ENCODE peak calls at places on chromosomes 11 and 22, in ten cellular contexts. G, U, W, J, X, D, P, V, F and Z are unnamed samples.

GRCh38 chr11:126062679-126063509 is at the start of gene CDON:
- DNase-seq in X (peak; percentile 92), D (peak; percentile 87), F (peak; percentile 96), W (peak; percentile 89), P (peak; percentile 87), U (peak; percentile 94), J (peak; percentile 86), V (peak; percentile 75), G (peak; percentile 91), Z (peak; percentile 100)

GRCh38 chr22:49365910-49366309 is 461.8 kb downstream of the BRD1 start:
- DNase-seq in U (no peak), X (peak; percentile 26), V (no peak), F (no peak), J (no peak), P (no peak), W (no peak), G (no peak), D (no peak), Z (no peak)

GRCh38 chr22:28710112-28710888 is 30.7 kb upstream of the TTC28 start:
- DNase-seq in W (peak; percentile 86), F (no peak), P (no peak), X (no peak), D (peak; percentile 93), J (peak; percentile 59), V (peak; percentile 69), U (no peak), G (no peak), Z (no peak)

GRCh38 chr11:92457250-92457649 is 232.6 kb downstream of the FAT3 start:
- DNase-seq in J (peak; percentile 55), V (no peak), X (no peak), D (peak; percentile 31), W (peak; percentile 2), P (no peak), U (no peak), F (no peak), G (no peak), Z (no peak)

GRCh38 chr11:28835790-28836189 is 727.6 kb downstream of the METTL15 start:
- DNase-seq in X (no peak), F (no peak), D (peak; percentile 57), W (peak; percentile 75), G (no peak), U (no peak), P (no peak), J (peak; percentile 51), V (no peak), Z (no peak)

GRCh38 chr11:108218455-108218854 is 4.0 kb downstream of the NPAT start:
- DNase-seq in J (peak; percentile 24), D (peak; percentile 25), G (no peak), X (no peak), F (no peak), U (no peak), P (no peak), W (no peak), V (no peak), Z (no peak)

GRCh38 chr22:24497879-24498278 is 2.7 kb downstream of the UPB1 start:
- DNase-seq in U (no peak), J (no peak), D (no peak), P (no peak), V (no peak), X (no peak), W (peak; percentile 42), G (no peak), F (no peak), Z (no peak)

GRCh38 chr11:36300651-36301050 is 4.6 kb downstream of the PRR5L start:
- DNase-seq in X (no peak), U (no peak), F (peak; percentile 71), V (peak; percentile 16), J (no peak), D (peak; percentile 17), G (peak; percentile 58), W (peak; percentile 57), P (no peak), Z (no peak)

DNA sequence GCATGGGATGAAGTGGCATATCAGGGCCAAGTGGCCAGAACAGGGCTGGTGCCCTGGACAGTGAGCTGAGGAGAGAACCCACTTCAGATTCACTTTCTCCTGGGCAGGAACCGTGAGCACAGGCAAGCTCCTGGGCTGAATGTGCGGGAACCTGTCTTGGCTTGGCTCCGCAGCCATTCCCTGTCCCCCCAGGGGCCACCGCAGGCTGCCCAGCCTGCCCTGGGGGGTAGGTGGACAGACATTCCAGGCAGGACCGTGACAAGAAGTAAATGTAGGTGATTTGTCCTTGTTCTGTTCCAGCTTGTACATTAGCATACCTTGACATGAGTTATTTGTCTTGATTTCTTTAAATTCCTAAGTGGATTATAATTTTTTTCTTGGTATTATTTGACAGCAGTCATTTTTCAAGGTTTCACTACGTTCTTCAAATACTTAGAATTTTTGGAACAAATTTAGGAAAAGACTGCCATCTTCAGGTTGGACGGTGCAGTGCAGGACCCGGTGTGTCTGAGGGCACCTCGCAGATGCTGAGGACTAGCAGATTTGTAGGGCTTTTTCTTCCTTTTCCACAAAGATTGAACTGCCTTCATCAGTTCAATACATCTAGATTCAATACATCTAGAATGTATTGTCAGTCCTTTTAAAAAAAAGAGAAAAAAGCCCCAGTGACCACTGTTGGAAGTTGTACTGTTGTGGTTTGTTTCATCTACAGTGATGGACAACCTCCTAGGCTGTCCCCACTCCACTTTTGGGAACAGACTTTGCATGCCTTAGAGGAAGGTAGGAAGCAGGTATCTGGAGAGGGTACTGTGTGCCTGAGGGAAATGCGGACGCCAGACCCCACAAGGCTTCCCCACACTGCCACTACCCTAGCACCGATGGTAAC is 115.1 kb upstream of the RASSF10 start:
- DNase-seq in G (peak; percentile 49), V (peak; percentile 15), U (peak; percentile 52), W (peak; percentile 71), D (peak; percentile 52), P (peak; percentile 15), F (no peak), X (no peak), J (peak; percentile 42), Z (peak; percentile 45)
- TF ChIP-seq CTCF in G (peak; percentile 81), V (peak; percentile 81), U (peak; percentile 94), W (peak; percentile 89), D (peak; percentile 83), P (peak; percentile 80), F (peak; percentile 88), X (peak; percentile 84), J (peak; percentile 91), Z (peak; percentile 70)

GRCh38 chr11:19116315-19116970 is 525 bp upstream of the ZDHHC13 start:
- DNase-seq in J (no peak), G (no peak), X (no peak), V (no peak), U (peak; percentile 3), W (no peak), D (no peak), F (no peak), P (no peak), Z (peak; percentile 34)

GRCh38 chr11:19121646-19122045 is 4.7 kb downstream of the ZDHHC13 start:
- DNase-seq in V (no peak), D (peak; percentile 4), U (no peak), G (no peak), F (no peak), W (peak; percentile 13), P (no peak), X (no peak), J (no peak), Z (no peak)

GRCh38 chr11:19111809-19112208 is 5.2 kb upstream of the ZDHHC13 start:
- DNase-seq in F (no peak), U (no peak), D (no peak), P (no peak), G (no peak), V (no peak), W (no peak), J (no peak), X (no peak), Z (no peak)

GRCh38 chr11:19117760-19118097 is 761 bp downstream of the ZDHHC13 start:
- DNase-seq in D (peak; percentile 5), V (no peak), G (no peak), P (no peak), J (no peak), X (no peak), W (peak; percentile 30), U (peak; percentile 2), F (no peak), Z (no peak)

DNA sequence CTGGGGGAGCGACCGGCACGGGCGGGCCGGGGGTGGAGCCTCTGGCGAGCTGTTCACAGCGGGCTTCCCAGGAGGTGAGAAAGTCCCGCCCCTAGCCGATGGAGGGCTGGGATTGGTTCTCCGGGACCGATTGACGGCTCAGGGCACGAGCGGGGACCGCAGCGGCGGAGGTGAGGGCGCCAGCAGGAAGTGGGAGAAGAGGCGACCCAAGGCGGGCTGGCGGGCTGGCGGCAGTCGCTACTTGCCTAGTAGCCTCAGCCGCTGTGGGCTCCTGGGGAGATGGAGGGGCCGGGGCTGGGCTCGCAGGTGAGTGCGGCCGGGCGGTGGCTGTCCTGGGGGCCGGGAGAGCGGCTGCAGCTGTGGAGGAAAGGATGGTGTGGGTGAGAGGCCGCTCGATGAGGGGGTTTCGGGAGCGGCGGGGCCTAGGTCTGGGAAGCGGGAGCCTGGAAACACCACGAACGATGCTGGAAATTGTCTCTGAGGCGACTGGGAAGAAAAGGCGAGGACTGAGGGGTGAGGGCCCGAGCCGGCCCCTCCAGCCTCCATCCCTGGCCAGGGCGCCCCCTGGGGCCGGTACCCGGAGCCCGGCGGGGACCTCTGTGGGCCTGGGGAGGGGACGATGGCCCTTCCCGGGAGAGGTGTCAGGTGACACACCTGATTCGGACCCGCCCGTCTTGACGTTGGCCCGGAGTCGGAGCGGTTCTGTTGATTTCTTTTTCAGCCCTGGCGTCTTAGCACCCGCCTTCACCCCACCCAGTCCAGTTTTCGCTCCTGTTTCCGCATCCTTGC is at the start of gene ZDHHC13:
- DNase-seq in D (peak; percentile 82), U (peak; percentile 95), W (peak; percentile 82), P (peak; percentile 80), V (peak; percentile 62), G (peak; percentile 94), F (peak; percentile 96), J (peak; percentile 90), X (peak; percentile 93), Z (peak; percentile 99)
- TF ChIP-seq CTCF in D (peak; percentile 41), U (peak; percentile 67), W (peak; percentile 47), P (peak; percentile 52), V (peak; percentile 59), G (peak; percentile 17), F (peak; percentile 27), J (peak; percentile 10), X (peak; percentile 48), Z (peak; percentile 51)

DNA sequence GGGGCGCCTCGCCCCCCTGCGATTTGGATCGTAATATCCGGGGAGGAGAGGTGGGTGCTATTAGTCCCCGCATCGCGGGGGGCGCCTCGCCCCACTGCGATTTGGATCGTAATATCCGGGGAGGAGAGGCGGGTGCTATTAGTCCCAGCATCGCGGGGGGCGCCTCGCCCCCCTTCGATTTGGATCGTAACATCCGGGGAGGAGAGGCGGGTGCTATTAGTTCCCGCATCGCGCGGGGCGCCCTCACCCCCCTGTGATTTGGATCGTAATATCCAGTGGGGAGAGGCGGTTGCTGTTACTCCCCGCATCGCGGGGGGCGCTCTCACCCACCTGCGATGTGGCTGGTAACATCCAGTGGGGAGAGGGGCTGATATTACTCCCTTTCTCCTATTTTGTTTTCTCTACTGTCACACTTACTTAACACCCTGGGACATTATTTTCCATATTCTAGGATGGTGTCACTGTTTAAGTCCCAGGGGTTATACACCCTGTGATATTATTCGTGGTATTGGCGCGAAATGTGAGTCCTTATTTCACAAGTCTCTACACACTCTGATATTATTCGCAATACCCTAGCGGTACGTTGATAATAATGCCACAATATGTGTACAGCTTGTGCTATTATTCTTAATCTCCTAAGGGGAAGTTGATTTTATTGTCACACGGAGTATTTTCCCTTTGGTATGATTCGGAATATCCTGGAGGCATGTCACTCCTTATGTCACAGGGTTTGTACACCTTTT is 57.8 kb upstream of the ALDH3B2 start:
- DNase-seq in F (no peak), P (peak; percentile 4), G (no peak), V (no peak), W (no peak), X (no peak), J (no peak), D (no peak), U (peak; percentile 76), Z (peak; percentile 9)
- TF ChIP-seq CTCF in F (no peak), P (peak; percentile 37), G (no peak), V (no peak), W (no peak), X (peak; percentile 8), J (peak; percentile 7), D (peak; percentile 25), U (peak; percentile 78), Z (peak; percentile 41)

DNA sequence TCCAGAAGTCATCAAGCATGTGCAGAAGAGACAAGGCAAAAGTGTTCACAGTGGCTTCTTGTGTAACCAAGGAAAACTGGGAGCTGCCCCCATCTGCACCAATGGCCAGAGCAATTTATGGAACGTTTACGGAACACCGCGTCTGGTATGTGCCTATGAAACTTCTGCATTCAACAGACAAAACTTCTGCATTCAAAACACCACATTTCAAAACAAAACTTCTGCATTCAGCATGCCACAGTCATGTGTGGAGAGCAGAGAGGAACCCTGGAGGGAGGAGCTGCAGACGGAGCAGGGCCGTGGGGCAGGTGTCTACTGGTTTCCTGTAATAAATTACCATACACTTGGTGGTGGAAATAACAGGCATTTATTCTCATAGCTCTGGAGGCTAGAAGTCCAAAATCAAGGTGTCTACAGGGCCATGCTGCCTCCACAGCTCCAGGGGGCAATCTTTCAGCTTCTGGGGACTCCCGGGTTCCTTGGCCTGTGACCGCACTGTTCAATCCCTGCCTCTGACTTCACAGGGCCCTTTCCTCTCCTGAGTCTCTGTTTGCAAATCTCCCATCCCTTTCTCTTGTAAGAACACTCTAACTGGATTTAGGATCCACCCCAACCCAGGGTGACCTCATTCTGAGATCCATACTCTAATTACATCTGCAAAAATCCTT is 32.2 kb downstream of the RPL3 start:
- DNase-seq in G (no peak), J (no peak), W (peak; percentile 47), F (no peak), D (no peak), U (peak; percentile 22), V (no peak), P (no peak), X (no peak), Z (peak; percentile 71)
- TF ChIP-seq CTCF in G (no peak), J (no peak), W (no peak), F (no peak), D (no peak), U (peak; percentile 44), V (no peak), P (no peak), X (no peak), Z (peak; percentile 16)